ENCODE peak calls at places on chromosomes 1 and 21, in six cellular contexts. One of them, this sample, is unnamed.

GRCh38 chr1:16248603-16249534 is 11.9 kb upstream of the CPLANE2 start:
- DNase-seq in kidney epithelial cell: peak
- DNase-seq in lower lobe of right lung: peak
- DNase-seq in IMR-90: peak
- DNase-seq in HFF-Myc: peak
- DNase-seq in naive thymus-derived CD4-positive, alpha-beta T cell: no peak
- DNase-seq in this sample: no peak

GRCh38 chr1:21633141-21633755 is 35.9 kb downstream of the RAP1GAP start:
- DNase-seq in IMR-90: no peak
- DNase-seq in kidney epithelial cell: no peak
- DNase-seq in naive thymus-derived CD4-positive, alpha-beta T cell: no peak
- DNase-seq in lower lobe of right lung: no peak
- DNase-seq in HFF-Myc: no peak
- DNase-seq in this sample: no peak

GRCh38 chr1:198889732-198890131 is 250.9 kb downstream of the PTPRC start:
- DNase-seq in kidney epithelial cell: no peak
- DNase-seq in HFF-Myc: no peak
- DNase-seq in lower lobe of right lung: no peak
- DNase-seq in IMR-90: no peak
- DNase-seq in naive thymus-derived CD4-positive, alpha-beta T cell: no peak
- DNase-seq in this sample: no peak

GRCh38 chr1:75954594-75954993 is 22.4 kb upstream of the ASB17 start:
- DNase-seq in IMR-90: peak
- DNase-seq in HFF-Myc: no peak
- DNase-seq in naive thymus-derived CD4-positive, alpha-beta T cell: no peak
- DNase-seq in lower lobe of right lung: no peak
- DNase-seq in kidney epithelial cell: no peak
- DNase-seq in this sample: no peak

GRCh38 chr1:10286244-10286643 is 75.9 kb downstream of the KIF1B start:
- DNase-seq in HFF-Myc: no peak
- DNase-seq in IMR-90: peak
- DNase-seq in lower lobe of right lung: no peak
- DNase-seq in kidney epithelial cell: no peak
- DNase-seq in naive thymus-derived CD4-positive, alpha-beta T cell: no peak
- DNase-seq in this sample: no peak

GRCh38 chr1:95364546-95364945 is 130.5 kb downstream of the RWDD3 start:
- DNase-seq in kidney epithelial cell: no peak
- DNase-seq in lower lobe of right lung: no peak
- DNase-seq in IMR-90: no peak
- DNase-seq in HFF-Myc: no peak
- DNase-seq in naive thymus-derived CD4-positive, alpha-beta T cell: no peak
- DNase-seq in this sample: no peak

GRCh38 chr1:204673909-204674701 is 11.4 kb downstream of the LRRN2 start:
- DNase-seq in IMR-90: no peak
- DNase-seq in kidney epithelial cell: no peak
- DNase-seq in lower lobe of right lung: no peak
- DNase-seq in HFF-Myc: no peak
- DNase-seq in naive thymus-derived CD4-positive, alpha-beta T cell: no peak
- DNase-seq in this sample: no peak

GRCh38 chr1:3167255-3167654 is 98.3 kb downstream of the PRDM16 start:
- DNase-seq in kidney epithelial cell: no peak
- DNase-seq in lower lobe of right lung: no peak
- DNase-seq in naive thymus-derived CD4-positive, alpha-beta T cell: no peak
- DNase-seq in HFF-Myc: no peak
- DNase-seq in IMR-90: no peak
- DNase-seq in this sample: no peak

GRCh38 chr1:210940081-210940617 is 193.8 kb downstream of the KCNH1 start:
- DNase-seq in HFF-Myc: no peak
- DNase-seq in kidney epithelial cell: no peak
- DNase-seq in naive thymus-derived CD4-positive, alpha-beta T cell: no peak
- DNase-seq in lower lobe of right lung: no peak
- DNase-seq in IMR-90: no peak
- DNase-seq in this sample: no peak

GRCh38 chr1:155309423-155310021 is 856 bp downstream of the FDPS start:
- DNase-seq in naive thymus-derived CD4-positive, alpha-beta T cell: no peak
- DNase-seq in lower lobe of right lung: peak
- DNase-seq in kidney epithelial cell: no peak
- DNase-seq in HFF-Myc: no peak
- DNase-seq in IMR-90: no peak
- DNase-seq in this sample: no peak

GRCh38 chr1:214525535-214526019 is 25.8 kb downstream of the PTPN14 start:
- DNase-seq in kidney epithelial cell: peak
- DNase-seq in naive thymus-derived CD4-positive, alpha-beta T cell: no peak
- DNase-seq in HFF-Myc: no peak
- DNase-seq in IMR-90: peak
- DNase-seq in lower lobe of right lung: no peak
- DNase-seq in this sample: no peak

GRCh38 chr1:21361506-21361905 is 71.2 kb upstream of the ECE1 start:
- DNase-seq in HFF-Myc: no peak
- DNase-seq in lower lobe of right lung: no peak
- DNase-seq in naive thymus-derived CD4-positive, alpha-beta T cell: no peak
- DNase-seq in IMR-90: no peak
- DNase-seq in kidney epithelial cell: no peak
- DNase-seq in this sample: no peak

GRCh38 chr21:24738063-24738462 is 869.2 kb downstream of the MRPL39 start:
- DNase-seq in kidney epithelial cell: no peak
- DNase-seq in IMR-90: no peak
- DNase-seq in naive thymus-derived CD4-positive, alpha-beta T cell: no peak
- DNase-seq in HFF-Myc: no peak
- DNase-seq in lower lobe of right lung: no peak
- DNase-seq in this sample: no peak

GRCh38 chr1:85665932-85666331 is 42.3 kb downstream of the ZNHIT6 start:
- DNase-seq in lower lobe of right lung: no peak
- DNase-seq in IMR-90: no peak
- DNase-seq in naive thymus-derived CD4-positive, alpha-beta T cell: no peak
- DNase-seq in kidney epithelial cell: no peak
- DNase-seq in HFF-Myc: no peak
- DNase-seq in this sample: no peak

GRCh38 chr1:85663382-85663781 is 44.9 kb downstream of the ZNHIT6 start:
- DNase-seq in naive thymus-derived CD4-positive, alpha-beta T cell: no peak
- DNase-seq in HFF-Myc: no peak
- DNase-seq in kidney epithelial cell: no peak
- DNase-seq in lower lobe of right lung: no peak
- DNase-seq in IMR-90: no peak
- DNase-seq in this sample: no peak

GRCh38 chr1:85660541-85660940 is 47.7 kb downstream of the ZNHIT6 start:
- DNase-seq in lower lobe of right lung: no peak
- DNase-seq in naive thymus-derived CD4-positive, alpha-beta T cell: no peak
- DNase-seq in HFF-Myc: no peak
- DNase-seq in kidney epithelial cell: no peak
- DNase-seq in IMR-90: no peak
- DNase-seq in this sample: no peak

GRCh38 chr1:85659174-85659573 is 49.1 kb downstream of the ZNHIT6 start:
- DNase-seq in lower lobe of right lung: no peak
- DNase-seq in HFF-Myc: no peak
- DNase-seq in IMR-90: no peak
- DNase-seq in naive thymus-derived CD4-positive, alpha-beta T cell: no peak
- DNase-seq in kidney epithelial cell: no peak
- DNase-seq in this sample: no peak

DNA sequence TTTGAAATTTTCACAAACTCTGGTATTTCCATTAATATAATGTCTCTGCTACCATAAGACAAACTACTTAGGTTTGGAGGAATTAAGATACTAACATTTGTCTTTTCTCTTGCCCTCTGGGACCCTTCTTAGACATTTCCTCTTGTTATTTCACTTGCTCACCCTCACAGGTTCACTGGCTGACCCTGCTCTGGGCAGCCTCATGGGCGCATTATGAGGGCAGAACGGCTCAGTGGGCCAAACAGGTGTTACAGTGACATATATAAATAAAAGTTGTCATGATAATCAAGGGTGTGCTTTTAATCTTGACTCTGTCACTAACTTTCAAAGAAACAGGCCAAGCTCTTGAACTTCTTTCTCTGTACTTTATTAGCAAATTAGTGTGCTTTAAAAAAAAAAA is 46.5 kb downstream of the ZNHIT6 start:
- DNase-seq in IMR-90: no peak
- DNase-seq in HFF-Myc: no peak
- DNase-seq in kidney epithelial cell: no peak
- DNase-seq in naive thymus-derived CD4-positive, alpha-beta T cell: no peak
- DNase-seq in lower lobe of right lung: peak
- DNase-seq in this sample: no peak
- H3K4me3 ChIP-seq in IMR-90: no peak
- H3K4me3 ChIP-seq in HFF-Myc: no peak
- H3K4me3 ChIP-seq in kidney epithelial cell: no peak
- H3K4me3 ChIP-seq in naive thymus-derived CD4-positive, alpha-beta T cell: no peak
- H3K4me3 ChIP-seq in lower lobe of right lung: no peak
- H3K4me3 ChIP-seq in this sample: no peak

GRCh38 chr21:32974653-32975052 is 51.1 kb upstream of the OLIG2 start:
- DNase-seq in kidney epithelial cell: no peak
- DNase-seq in lower lobe of right lung: no peak
- DNase-seq in IMR-90: no peak
- DNase-seq in HFF-Myc: no peak
- DNase-seq in naive thymus-derived CD4-positive, alpha-beta T cell: no peak
- DNase-seq in this sample: no peak
- H3K4me3 ChIP-seq in kidney epithelial cell: no peak
- H3K4me3 ChIP-seq in lower lobe of right lung: no peak
- H3K4me3 ChIP-seq in IMR-90: no peak
- H3K4me3 ChIP-seq in HFF-Myc: no peak
- H3K4me3 ChIP-seq in naive thymus-derived CD4-positive, alpha-beta T cell: no peak
- H3K4me3 ChIP-seq in this sample: no peak

DNA sequence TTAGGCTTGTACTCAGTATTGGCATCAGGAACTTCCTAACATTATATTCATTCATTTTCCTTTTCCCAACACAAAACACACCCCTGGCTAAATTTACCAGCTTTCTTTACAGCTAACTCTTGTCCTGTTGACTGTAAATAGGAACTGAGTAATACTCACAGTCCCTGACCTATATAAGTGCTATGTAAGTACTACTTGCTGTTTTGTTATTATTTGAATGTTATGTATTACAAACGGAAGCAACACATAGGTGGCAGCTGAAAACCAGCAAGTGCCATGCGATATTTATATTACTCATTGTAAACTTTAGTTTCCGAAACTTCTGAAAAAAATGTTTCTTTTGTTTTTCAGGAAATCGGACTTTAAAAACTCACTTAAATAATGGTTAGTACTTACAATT is 21.5 kb downstream of the PTGER3 start:
- DNase-seq in lower lobe of right lung: no peak
- DNase-seq in naive thymus-derived CD4-positive, alpha-beta T cell: no peak
- DNase-seq in kidney epithelial cell: no peak
- DNase-seq in IMR-90: no peak
- DNase-seq in HFF-Myc: no peak
- DNase-seq in this sample: no peak
- H3K4me3 ChIP-seq in lower lobe of right lung: no peak
- H3K4me3 ChIP-seq in naive thymus-derived CD4-positive, alpha-beta T cell: no peak
- H3K4me3 ChIP-seq in kidney epithelial cell: no peak
- H3K4me3 ChIP-seq in IMR-90: no peak
- H3K4me3 ChIP-seq in HFF-Myc: no peak
- H3K4me3 ChIP-seq in this sample: no peak

DNA sequence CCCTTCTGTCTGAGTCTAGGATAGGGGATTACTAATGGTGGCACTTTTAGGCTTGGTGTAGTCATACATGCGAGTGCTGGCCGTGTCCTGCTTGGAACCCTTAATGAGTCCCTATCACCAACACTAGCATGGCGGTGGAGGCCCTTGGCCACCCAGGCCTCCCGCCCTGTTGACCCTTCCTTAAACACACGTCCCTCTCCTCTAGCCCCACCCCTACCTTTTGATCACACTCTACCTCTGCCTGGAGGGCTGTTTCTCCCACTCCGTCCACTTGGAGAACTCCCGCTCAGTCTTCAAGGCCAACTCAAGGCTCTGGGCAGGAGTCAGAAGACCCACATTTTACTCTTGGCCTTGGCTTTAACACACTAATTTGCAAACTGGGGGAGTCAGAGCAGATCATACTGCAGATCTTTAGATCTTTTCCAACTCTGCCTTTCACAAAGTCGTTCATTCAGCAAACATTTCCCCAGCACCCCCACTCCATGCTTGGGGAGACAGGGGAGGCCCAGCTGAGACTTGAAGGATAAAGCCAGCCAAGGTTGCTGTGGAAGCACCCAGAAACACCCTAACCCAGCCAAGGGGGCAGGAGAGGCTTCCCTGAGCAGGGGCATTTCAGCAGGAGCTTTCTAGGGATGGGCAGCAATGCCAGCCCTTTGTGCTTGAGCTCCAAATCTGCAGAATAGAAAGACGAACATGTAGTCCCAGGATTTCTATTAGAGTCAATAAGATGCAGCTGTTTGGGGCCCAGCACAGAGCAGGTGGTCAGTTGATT is 1.9 kb downstream of the PODN start:
- DNase-seq in HFF-Myc: no peak
- DNase-seq in naive thymus-derived CD4-positive, alpha-beta T cell: no peak
- DNase-seq in IMR-90: no peak
- DNase-seq in lower lobe of right lung: peak
- DNase-seq in kidney epithelial cell: no peak
- DNase-seq in this sample: no peak
- H3K4me3 ChIP-seq in HFF-Myc: no peak
- H3K4me3 ChIP-seq in naive thymus-derived CD4-positive, alpha-beta T cell: no peak
- H3K4me3 ChIP-seq in IMR-90: no peak
- H3K4me3 ChIP-seq in lower lobe of right lung: peak
- H3K4me3 ChIP-seq in kidney epithelial cell: no peak
- H3K4me3 ChIP-seq in this sample: no peak

GRCh38 chr1:226626577-226626956 is 78.0 kb downstream of the STUM start:
- DNase-seq in HFF-Myc: peak
- DNase-seq in naive thymus-derived CD4-positive, alpha-beta T cell: peak
- DNase-seq in lower lobe of right lung: peak
- DNase-seq in IMR-90: peak
- DNase-seq in kidney epithelial cell: no peak
- DNase-seq in this sample: peak
- H3K4me3 ChIP-seq in HFF-Myc: no peak
- H3K4me3 ChIP-seq in naive thymus-derived CD4-positive, alpha-beta T cell: peak
- H3K4me3 ChIP-seq in lower lobe of right lung: peak
- H3K4me3 ChIP-seq in IMR-90: no peak
- H3K4me3 ChIP-seq in kidney epithelial cell: no peak
- H3K4me3 ChIP-seq in this sample: peak

DNA sequence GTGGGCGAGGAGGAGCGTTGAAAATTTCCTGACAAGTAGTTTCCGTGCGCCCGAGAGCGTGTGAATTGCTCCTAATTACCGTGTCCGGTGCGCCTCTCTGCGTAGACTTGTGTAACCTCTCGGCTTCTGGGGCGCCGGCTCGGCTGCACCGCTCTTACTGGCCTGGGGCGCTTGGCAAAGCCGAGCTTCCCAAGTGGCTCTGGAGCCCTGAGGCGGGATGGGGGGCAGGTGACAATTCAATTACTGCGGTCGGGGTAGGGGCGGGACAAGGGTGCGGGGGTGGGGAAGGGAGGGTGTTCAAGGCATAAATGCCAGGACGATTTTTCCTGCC is 392 bp upstream of the DMRTA2 start:
- DNase-seq in lower lobe of right lung: peak
- DNase-seq in naive thymus-derived CD4-positive, alpha-beta T cell: no peak
- DNase-seq in IMR-90: no peak
- DNase-seq in kidney epithelial cell: no peak
- DNase-seq in HFF-Myc: no peak
- DNase-seq in this sample: no peak
- H3K4me3 ChIP-seq in lower lobe of right lung: peak
- H3K4me3 ChIP-seq in naive thymus-derived CD4-positive, alpha-beta T cell: no peak
- H3K4me3 ChIP-seq in IMR-90: no peak
- H3K4me3 ChIP-seq in kidney epithelial cell: no peak
- H3K4me3 ChIP-seq in HFF-Myc: peak
- H3K4me3 ChIP-seq in this sample: peak